ENCODE peak calls at places on chromosome 20, in ten cellular contexts. X is RPMI7951; M is H9; W is fibroblast of mammary gland; O is GM19239; A is nucleus accumbens; Q is OCI-LY7; V is NT2/D1; B is CD8-positive, alpha-beta memory T cell; H is cardiac muscle cell. I is an unnamed sample.

GRCh38 chr20:51695574-51696303 is 72.5 kb downstream of the ATP9A start:
- DNase-seq in X (peak), M (no peak), W (peak), O (no peak), A (no peak), Q (no peak), V (no peak), B (no peak), H (no peak), I (no peak)

GRCh38 chr20:35467339-35468224 is 12.2 kb downstream of the CEP250 start:
- DNase-seq in X (peak), M (no peak), W (peak), O (no peak), A (no peak), Q (no peak), V (no peak), B (no peak), H (peak), I (no peak)

GRCh38 chr20:39885975-39886649 is 802.9 kb downstream of the MAFB start:
- DNase-seq in X (peak), M (peak), W (peak), O (peak), A (no peak), Q (peak), V (peak), B (no peak), H (peak), I (peak)

GRCh38 chr20:667351-668034 is 8.1 kb downstream of the SCRT2 start:
- DNase-seq in X (peak), M (peak), W (peak), O (no peak), A (no peak), Q (peak), V (no peak), B (no peak), H (peak), I (no peak)

GRCh38 chr20:54658525-54658924 is 183.1 kb downstream of the DOK5 start:
- DNase-seq in X (no peak), M (no peak), W (no peak), O (no peak), A (no peak), Q (no peak), V (no peak), B (no peak), H (no peak), I (no peak)

GRCh38 chr20:5786930-5787826 is 37.0 kb downstream of the SHLD1 start:
- DNase-seq in X (peak), M (no peak), W (peak), O (no peak), A (no peak), Q (no peak), V (no peak), B (no peak), H (no peak), I (no peak)

GRCh38 chr20:21102252-21102609 is 3.9 kb downstream of the LINC00237 start:
- DNase-seq in X (peak), M (peak), W (no peak), O (no peak), A (peak), Q (no peak), V (no peak), B (no peak), H (no peak), I (no peak)

GRCh38 chr20:63015147-63015664 is 8.4 kb upstream of the BHLHE23 start:
- DNase-seq in X (no peak), M (no peak), W (no peak), O (no peak), A (no peak), Q (no peak), V (no peak), B (no peak), H (no peak), I (no peak)

GRCh38 chr20:38168791-38169589 is 3.9 kb upstream of the TGM2 start:
- DNase-seq in X (peak), M (no peak), W (no peak), O (no peak), A (no peak), Q (no peak), V (no peak), B (no peak), H (no peak), I (no peak)

GRCh38 chr20:5621305-5621704 is 128.9 kb upstream of the SHLD1 start:
- DNase-seq in X (peak), M (no peak), W (peak), O (no peak), A (peak), Q (no peak), V (no peak), B (no peak), H (no peak), I (no peak)

GRCh38 chr20:17614176-17614811 is 44.4 kb downstream of the DSTN start:
- DNase-seq in X (peak), M (peak), W (peak), O (no peak), A (no peak), Q (no peak), V (no peak), B (no peak), H (peak), I (no peak)

GRCh38 chr20:8168785-8169288 is 36.8 kb downstream of the PLCB1 start:
- DNase-seq in X (no peak), M (no peak), W (no peak), O (no peak), A (no peak), Q (no peak), V (no peak), B (no peak), H (no peak), I (no peak)

GRCh38 chr20:43389839-43390626 is 67.7 kb upstream of the SRSF6 start:
- DNase-seq in X (no peak), M (peak), W (no peak), O (no peak), A (no peak), Q (no peak), V (no peak), B (no peak), H (peak), I (no peak)

GRCh38 chr20:39083781-39084180 is 121.6 kb downstream of the DHX35 start:
- DNase-seq in X (no peak), M (no peak), W (no peak), O (no peak), A (no peak), Q (no peak), V (no peak), B (no peak), H (no peak), I (no peak)

GRCh38 chr20:58538752-58539151 is 23.6 kb upstream of the APCDD1L start:
- DNase-seq in X (peak), M (peak), W (peak), O (no peak), A (no peak), Q (no peak), V (no peak), B (no peak), H (no peak), I (no peak)

GRCh38 chr20:50790651-50791277 is 4.1 kb upstream of the BCAS4 start:
- DNase-seq in X (peak), M (peak), W (peak), O (peak), A (peak), Q (peak), V (peak), B (peak), H (peak), I (no peak)

GRCh38 chr20:6295477-6296256 is 172.8 kb upstream of the FERMT1 start:
- DNase-seq in X (no peak), M (no peak), W (no peak), O (no peak), A (no peak), Q (no peak), V (no peak), B (no peak), H (peak), I (no peak)

GRCh38 chr20:21705466-21706344 is at the start of gene PAX1:
- DNase-seq in X (no peak), M (no peak), W (no peak), O (no peak), A (no peak), Q (no peak), V (no peak), B (no peak), H (peak), I (no peak)

GRCh38 chr20:61932711-61933480 is 132.8 kb downstream of the TAF4 start:
- DNase-seq in X (no peak), M (no peak), W (no peak), O (no peak), A (no peak), Q (no peak), V (no peak), B (no peak), H (no peak), I (no peak)

GRCh38 chr20:42003380-42003779 is 385.2 kb upstream of the CHD6 start:
- DNase-seq in X (no peak), M (no peak), W (no peak), O (no peak), A (no peak), Q (no peak), V (no peak), B (no peak), H (no peak), I (no peak)

I was measured in GM12864.